ENCODE peak calls at places on chromosomes 4 and X, in nine cellular contexts. B is H1, A is tibial nerve, D is transverse colon, T is A549, L is ovary, G is esophagus muscularis mucosa, U is HepG2, O is suprapubic skin. E is an unnamed sample. For H3K9me3, the result is how much of the 10 kb centered on the place peaks cover.

GRCh38 chr4:128286474-128287158 is 997 bp downstream of the PGRMC2 start:
- DNase-seq in B (no peak), A (no peak), D (no peak), T (peak), L (no peak), G (no peak), U (peak), O (no peak), E (no peak)

GRCh38 chrX:71212536-71212935 is 10.5 kb upstream of the GJB1 start:
- DNase-seq in B (no peak), A (no peak), D (no peak), T (no peak), L (no peak), G (no peak), U (no peak), O (no peak), E (no peak)

GRCh38 chrX:56783996-56784620 is 55.1 kb downstream of the NBDY start:
- DNase-seq in B (no peak), A (no peak), D (no peak), T (no peak), L (no peak), G (no peak), U (no peak), O (peak), E (no peak)

GRCh38 chr4:154004450-154004849 is 215.6 kb upstream of the SFRP2 start:
- DNase-seq in B (no peak), A (no peak), D (no peak), T (no peak), L (no peak), G (no peak), U (no peak), O (no peak), E (no peak)

GRCh38 chr4:6763330-6763851 is 19.1 kb upstream of the KIAA0232 start:
- DNase-seq in B (no peak), A (no peak), D (peak), T (no peak), L (no peak), G (no peak), U (no peak), O (no peak), E (no peak)

GRCh38 chr4:83197555-83198235 is 83.2 kb upstream of the PLAC8 start:
- DNase-seq in B (no peak), A (no peak), D (peak), T (no peak), L (no peak), G (no peak), U (peak), O (no peak), E (no peak)

GRCh38 chr4:85548116-85548515 is 73.2 kb downstream of the ARHGAP24 start:
- DNase-seq in B (no peak), A (no peak), D (no peak), T (no peak), L (no peak), G (no peak), U (no peak), O (no peak), E (no peak)

GRCh38 chr4:152999376-153000067 is 63.4 kb downstream of the FHDC1 start:
- DNase-seq in B (no peak), A (no peak), D (peak), T (no peak), L (no peak), G (no peak), U (no peak), O (no peak), E (no peak)

GRCh38 chrX:153926863-153927685 is 1.0 kb upstream of the ARHGAP4 start:
- DNase-seq in B (no peak), A (no peak), D (peak), T (no peak), L (no peak), G (no peak), U (peak), O (no peak), E (peak)

GRCh38 chr4:151484396-151485102 is 75.6 kb downstream of the FHIP1A start:
- DNase-seq in B (no peak), A (no peak), D (no peak), T (peak), L (no peak), G (no peak), U (peak), O (no peak), E (no peak)

GRCh38 chr4:102809190-102809589 is 18.2 kb downstream of the UBE2D3 start:
- DNase-seq in B (no peak), A (no peak), D (no peak), T (no peak), L (no peak), G (no peak), U (no peak), O (no peak), E (no peak)

GRCh38 chrX:124018031-124018430 is 56.5 kb downstream of the STAG2 start:
- DNase-seq in B (no peak), A (no peak), D (no peak), T (no peak), L (no peak), G (no peak), U (no peak), O (no peak), E (no peak)

GRCh38 chrX:45505214-45505613 is 304.5 kb upstream of the DIPK2B start:
- DNase-seq in B (no peak), A (no peak), D (no peak), T (no peak), L (no peak), G (no peak), U (no peak), O (no peak), E (no peak)

GRCh38 chr4:19382993-19383392 is 868.7 kb upstream of the SLIT2 start:
- DNase-seq in B (no peak), A (no peak), D (no peak), T (no peak), L (no peak), G (no peak), U (no peak), O (no peak), E (no peak)

GRCh38 chr4:69214716-69215115 is at the start of gene UGT2B11:
- DNase-seq in B (no peak), A (no peak), D (no peak), T (no peak), L (no peak), G (no peak), U (no peak), O (no peak), E (no peak)

GRCh38 chr4:139528377-139529005 is 27.5 kb downstream of the SETD7 start:
- DNase-seq in B (no peak), A (peak), D (peak), T (no peak), L (peak), G (no peak), U (no peak), O (no peak), E (peak)

GRCh38 chrX:109777749-109778148 is 44.7 kb upstream of the ACSL4 start:
- DNase-seq in B (no peak), A (no peak), D (no peak), T (no peak), L (no peak), G (no peak), U (peak), O (no peak), E (no peak)

GRCh38 chr4:146132445-146132844 is 43.1 kb upstream of the LSM6 start:
- DNase-seq in B (no peak), A (no peak), D (no peak), T (no peak), L (no peak), G (peak), U (no peak), O (no peak), E (no peak)

GRCh38 chr4:123826896-123827295 is 430.3 kb downstream of the SPRY1 start:
- DNase-seq in B (no peak), A (no peak), D (no peak), T (no peak), L (no peak), G (no peak), U (no peak), O (no peak), E (no peak)

GRCh38 chrX:53395605-53396298 is 26.7 kb downstream of the SMC1A start:
- DNase-seq in B (no peak), A (no peak), D (no peak), T (no peak), L (no peak), G (no peak), U (no peak), O (no peak), E (no peak)
- TF ChIP-seq POLR2A in B (no peak), A (no peak), D (no peak), T (no peak), L (no peak), G (no peak), U (no peak), O (no peak), E (no peak)

DNA sequence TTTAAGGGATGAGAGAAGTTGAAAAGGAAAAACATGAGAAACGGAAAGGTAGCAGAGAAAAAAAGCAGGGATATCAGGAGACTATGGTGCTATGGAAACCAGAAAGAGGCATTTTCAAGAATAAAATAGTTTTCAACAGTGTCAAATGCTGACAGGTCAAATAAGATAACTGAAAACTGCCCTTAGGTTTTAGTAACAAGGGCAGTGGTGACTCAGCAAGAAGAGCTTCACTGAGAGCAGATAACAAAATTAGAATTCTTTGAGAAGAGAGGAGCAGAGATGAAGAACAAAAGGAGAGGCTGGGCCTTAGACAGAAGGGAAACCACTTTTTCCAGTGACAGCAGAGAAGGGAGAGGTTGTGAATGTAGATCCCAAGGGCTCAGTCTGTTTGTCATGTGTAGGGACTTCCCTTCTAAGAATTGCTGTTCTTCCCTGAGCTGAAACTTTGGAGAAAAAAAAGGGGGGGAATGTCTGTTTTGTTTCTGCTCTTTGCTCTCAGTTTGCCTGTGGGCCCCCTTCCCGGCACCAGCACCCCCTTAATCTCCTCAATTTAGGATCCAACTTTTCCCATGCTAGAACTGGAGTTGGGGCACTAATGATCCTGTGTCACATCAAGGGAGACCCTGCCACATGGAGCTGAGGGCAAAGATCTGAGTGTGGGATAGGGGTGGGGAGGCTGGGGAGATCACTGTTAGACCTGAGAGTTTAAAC is 26.8 kb upstream of the MAGEA10 start:
- DNase-seq in B (no peak), A (no peak), D (no peak), T (no peak), L (no peak), G (no peak), U (no peak), O (no peak), E (no peak)
- H3K9me3 ChIP-seq in B (under half), A (under half), D (under half), T (under half), L (under half), G (under half), U (under half), O (under half), E (under half)

GRCh38 chr4:4284827-4285618 is 4.9 kb downstream of the LYAR start:
- DNase-seq in B (no peak), A (no peak), D (peak), T (no peak), L (no peak), G (no peak), U (peak), O (no peak), E (no peak)
- TF ChIP-seq EP300 in B (no peak), A (no peak), D (no peak), T (no peak), L (no peak), G (no peak), U (no peak), O (no peak), E (no peak)

DNA sequence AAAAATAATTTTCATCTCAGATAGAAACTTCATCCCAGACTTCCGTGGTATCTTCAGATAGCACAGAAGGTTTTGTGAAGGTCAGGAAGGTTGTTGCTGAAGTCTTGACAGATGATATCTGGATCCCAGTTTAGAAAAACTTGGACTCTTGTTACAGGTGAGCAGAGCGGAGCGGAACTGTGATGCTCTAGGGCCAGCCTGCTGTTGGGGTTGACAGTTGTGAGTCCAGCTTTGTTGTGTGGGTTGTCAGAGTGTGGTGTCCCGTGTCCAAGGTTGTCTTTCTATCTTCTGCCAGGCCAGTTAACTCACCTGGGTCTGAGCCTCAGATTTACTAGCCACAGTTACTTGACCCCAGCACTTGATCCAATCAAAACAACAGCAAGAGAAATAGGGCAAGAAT is 3.9 kb downstream of the SNX25 start:
- DNase-seq in B (no peak), A (no peak), D (no peak), T (no peak), L (no peak), G (no peak), U (no peak), O (no peak), E (no peak)
- TF ChIP-seq POLR2A in B (no peak), A (no peak), D (no peak), T (no peak), L (no peak), G (no peak), U (no peak), O (no peak), E (no peak)

GRCh38 chrX:81615979-81616378 is 414.1 kb downstream of the SH3BGRL start:
- DNase-seq in B (no peak), A (no peak), D (no peak), T (no peak), L (no peak), G (no peak), U (no peak), O (no peak), E (no peak)
- H3K9me3 ChIP-seq in B (under half), A (under half), D (under half), T (under half), L (under half), G (under half), U (under half), O (under half), E (under half)

GRCh38 chrX:67893931-67894330 is 350.1 kb downstream of the AR start:
- DNase-seq in B (no peak), A (no peak), D (no peak), T (no peak), L (no peak), G (no peak), U (no peak), O (no peak), E (no peak)

GRCh38 chrX:67892391-67892790 is 348.6 kb downstream of the AR start:
- DNase-seq in B (no peak), A (no peak), D (no peak), T (no peak), L (no peak), G (no peak), U (no peak), O (no peak), E (no peak)
- TF ChIP-seq EP300 in B (no peak), A (no peak), D (no peak), T (no peak), L (no peak), G (no peak), U (no peak), O (no peak), E (no peak)

DNA sequence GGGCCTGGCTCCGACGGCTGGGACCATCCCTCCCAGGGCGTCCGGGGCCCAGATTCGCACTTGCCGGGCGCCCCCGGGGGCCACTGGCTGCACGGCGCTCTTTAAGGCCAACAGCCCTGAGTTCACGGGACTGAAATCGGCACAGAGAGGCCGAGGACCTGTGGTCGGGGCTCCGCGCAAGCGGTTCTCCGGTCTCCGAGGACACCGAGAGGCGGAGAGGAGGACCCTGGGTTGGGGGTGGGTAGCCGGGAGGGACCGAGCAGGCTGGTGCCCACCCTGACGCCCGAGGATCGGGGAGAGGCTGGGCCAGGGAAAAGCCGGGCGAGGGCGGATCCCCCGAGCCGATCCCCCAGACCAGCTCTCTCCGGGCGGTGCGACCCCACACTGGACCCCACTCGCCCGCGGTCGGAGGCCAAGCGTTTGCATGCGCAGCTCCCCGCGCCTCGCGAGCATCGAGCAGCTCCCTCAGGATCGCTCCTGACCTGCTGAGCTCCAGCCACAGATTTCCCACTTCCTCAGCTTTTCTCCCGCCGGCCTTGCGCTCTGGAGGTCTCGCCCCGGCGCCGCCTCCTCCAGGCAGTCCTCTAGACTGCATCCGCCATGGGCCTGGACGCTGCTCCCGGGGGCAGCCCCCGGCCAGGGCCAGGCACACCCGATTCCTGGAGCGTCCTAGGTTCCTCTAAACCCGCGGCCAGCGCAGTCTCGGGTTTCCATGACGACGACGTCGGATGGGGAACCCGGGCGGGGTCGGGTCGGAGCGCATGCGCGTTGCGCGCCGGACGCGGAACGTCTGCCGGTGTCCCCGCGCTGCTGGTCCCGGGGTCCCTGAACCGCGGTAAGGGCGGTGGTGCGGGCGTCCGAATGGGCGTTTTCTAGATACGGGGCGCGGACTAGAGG is 17.6 kb upstream of the NAT8L start:
- DNase-seq in B (peak), A (peak), D (peak), T (peak), L (peak), G (no peak), U (peak), O (peak), E (peak)
- TF ChIP-seq POLR2A in B (no peak), A (no peak), D (no peak), T (peak), L (no peak), G (no peak), U (no peak), O (no peak), E (no peak)

GRCh38 chrX:66017659-66018170 is 22.2 kb downstream of the VSIG4 start:
- DNase-seq in B (no peak), A (no peak), D (no peak), T (no peak), L (no peak), G (no peak), U (no peak), O (no peak), E (no peak)
- H3K9me3 ChIP-seq in B (under half), A (under half), D (under half), T (under half), L (under half), G (under half), U (under half), O (under half), E (under half)

GRCh38 chrX:115214151-115214550 is 19.7 kb downstream of the LRCH2 start:
- DNase-seq in B (no peak), A (no peak), D (no peak), T (no peak), L (no peak), G (no peak), U (no peak), O (no peak), E (no peak)
- TF ChIP-seq EP300 in B (no peak), A (no peak), D (no peak), T (no peak), L (no peak), G (no peak), U (no peak), O (no peak), E (no peak)

GRCh38 chrX:34382416-34382815 is 250.3 kb upstream of the FAM47A start:
- DNase-seq in B (no peak), A (no peak), D (no peak), T (no peak), L (no peak), G (no peak), U (no peak), O (no peak), E (no peak)
- TF ChIP-seq POLR2A in B (no peak), A (no peak), D (no peak), T (no peak), L (no peak), G (no peak), U (no peak), O (no peak), E (no peak)

E was measured in stomach.